ENCODE peak calls at places on chromosomes 6 and 20, in eight cellular contexts. J is NCI-H1105; P is brain microvascular endothelial cell; Q is choroid plexus epithelial cell; T is cardiac fibroblast; G is stimulated activated CD4-positive, alpha-beta T cell treated with anti-CD3 and anti-CD28 coated beads, Interleukin-1b, Interleukin-23, amount 100 ng/mL, for 4 hours; S is H7; Y is heart right ventricle. W is an unnamed sample.

GRCh38 chr6:34082816-34083215 is 63.1 kb downstream of the GRM4 start:
- DNase-seq in P (no peak), Q (no peak), Y (no peak), T (no peak), J (no peak), G (no peak), S (no peak), W (no peak)

GRCh38 chr20:20604907-20605306 is 107.5 kb downstream of the RALGAPA2 start:
- DNase-seq in S (no peak), J (no peak), Q (no peak), T (no peak), Y (no peak), G (no peak), P (no peak), W (no peak)

GRCh38 chr6:134247271-134247833 is 70.6 kb downstream of the SGK1 start:
- DNase-seq in T (no peak), G (peak; percentile 49), Q (no peak), Y (no peak), J (no peak), P (no peak), S (no peak), W (peak; percentile 7)

GRCh38 chr6:92023410-92023940 is 1395.9 kb downstream of the EPHA7 start:
- DNase-seq in J (peak; percentile 17), Y (no peak), T (no peak), G (no peak), Q (no peak), P (no peak), S (no peak), W (no peak)

GRCh38 chr6:138596126-138596525 is 96.8 kb upstream of the NHSL1 start:
- DNase-seq in P (no peak), Q (no peak), Y (no peak), G (no peak), J (no peak), S (no peak), T (no peak), W (no peak)

GRCh38 chr20:35468671-35469334 is 13.4 kb downstream of the CEP250 start:
- DNase-seq in Q (peak; percentile 31), S (no peak), G (no peak), Y (no peak), P (no peak), J (no peak), T (no peak), W (no peak)

GRCh38 chr6:36028088-36028886 is 679 bp downstream of the MAPK14 start:
- DNase-seq in P (peak; percentile 1), S (peak; percentile 52), G (peak; percentile 16), Q (peak; percentile 38), J (no peak), T (peak; percentile 26), Y (peak; percentile 27), W (peak; percentile 6)

GRCh38 chr20:41365785-41366545 is 653 bp downstream of the EMILIN3 start:
- DNase-seq in G (no peak), T (no peak), P (no peak), Y (no peak), S (peak; percentile 89), J (peak; percentile 65), Q (no peak), W (no peak)

GRCh38 chr6:157811476-157812173 is 11.4 kb upstream of the SNX9 start:
- DNase-seq in J (no peak), Q (peak; percentile 65), Y (no peak), T (no peak), G (no peak), S (no peak), P (peak; percentile 73), W (no peak)

GRCh38 chr6:81265106-81265505 is 487.4 kb downstream of the TENT5A start:
- DNase-seq in S (no peak), Q (peak; percentile 37), P (peak; percentile 32), Y (no peak), G (no peak), J (no peak), T (peak; percentile 49), W (no peak)

GRCh38 chr20:47792021-47792618 is 6.8 kb upstream of the SULF2 start:
- DNase-seq in T (peak; percentile 99), Q (peak; percentile 96), S (peak; percentile 56), P (peak; percentile 88), G (no peak), J (no peak), Y (peak; percentile 85), W (no peak)

GRCh38 chr6:76719449-76719848 is 647.0 kb upstream of the IMPG1 start:
- DNase-seq in J (no peak), G (no peak), P (no peak), S (no peak), Y (no peak), T (no peak), Q (no peak), W (no peak)

GRCh38 chr6:160160929-160161646 is 39.5 kb downstream of the SLC22A1 start:
- DNase-seq in S (peak; percentile 20), G (no peak), P (no peak), J (no peak), T (no peak), Q (no peak), Y (no peak), W (no peak)

GRCh38 chr6:137351890-137352289 is 132.7 kb upstream of the IFNGR1 start:
- DNase-seq in P (peak; percentile 43), T (no peak), J (no peak), Q (peak; percentile 92), Y (no peak), S (no peak), G (no peak), W (no peak)

GRCh38 chr20:39010496-39010895 is 48.4 kb downstream of the DHX35 start:
- DNase-seq in Y (no peak), G (no peak), J (peak; percentile 45), Q (no peak), T (no peak), S (peak; percentile 23), P (no peak), W (no peak)

GRCh38 chr6:21166754-21167153 is 426.8 kb upstream of the SOX4 start:
- DNase-seq in Y (no peak), T (no peak), G (no peak), S (no peak), P (no peak), Q (no peak), J (no peak), W (no peak)

GRCh38 chr20:1286267-1287036 is 20.4 kb downstream of the SNPH start:
- DNase-seq in G (no peak), Y (no peak), P (no peak), S (no peak), J (no peak), T (no peak), Q (no peak), W (no peak)

GRCh38 chr6:14966111-14966901 is 279.6 kb upstream of the JARID2 start:
- DNase-seq in G (no peak), J (no peak), Q (no peak), T (no peak), P (no peak), S (no peak), Y (no peak), W (no peak)

W was measured in NCI-H1930.